ENCODE peak calls at places on chromosomes 1 and 21, in eight cellular contexts. T is K562, S is KG1, E is vagina, H is ACHN, C is left ventricle myocardium inferior, B is immature natural killer cell, Z is germinal center. L is an unnamed sample.

GRCh38 chr1:154941332-154941995 is 4.9 kb upstream of the PMVK start:
- DNase-seq in T (peak), S (no peak), E (no peak), H (no peak), C (no peak), B (no peak), Z (no peak), L (no peak)

GRCh38 chr1:17251699-17252376 is 2.9 kb downstream of the PADI3 start:
- DNase-seq in T (no peak), S (no peak), E (no peak), H (peak), C (no peak), B (no peak), Z (no peak), L (no peak)

GRCh38 chr1:154353460-154353904 is 28.2 kb downstream of the ATP8B2 start:
- DNase-seq in T (peak), S (peak), E (no peak), H (peak), C (no peak), B (no peak), Z (peak), L (no peak)

GRCh38 chr1:213914351-213914750 is 73.4 kb upstream of the PROX1 start:
- DNase-seq in T (no peak), S (no peak), E (no peak), H (no peak), C (no peak), B (no peak), Z (no peak), L (no peak)

GRCh38 chr1:51717842-51718241 is 101.0 kb downstream of the OSBPL9 start:
- DNase-seq in T (no peak), S (no peak), E (no peak), H (no peak), C (no peak), B (no peak), Z (no peak), L (no peak)

GRCh38 chr1:113976609-113977278 is 2.5 kb upstream of the OLFML3 start:
- DNase-seq in T (peak), S (no peak), E (no peak), H (peak), C (no peak), B (no peak), Z (no peak), L (no peak)

GRCh38 chr1:45206808-45207624 is 611 bp upstream of the ZSWIM5 start:
- DNase-seq in T (no peak), S (no peak), E (no peak), H (no peak), C (no peak), B (peak), Z (no peak), L (no peak)

GRCh38 chr1:57363643-57364042 is 60.2 kb downstream of the DAB1 start:
- DNase-seq in T (no peak), S (no peak), E (no peak), H (no peak), C (no peak), B (no peak), Z (no peak), L (no peak)

GRCh38 chr1:224786533-224787249 is 142.8 kb upstream of the DNAH14 start:
- DNase-seq in T (no peak), S (no peak), E (peak), H (no peak), C (no peak), B (no peak), Z (no peak), L (no peak)

GRCh38 chr1:14103878-14104430 is 404.0 kb downstream of the PRDM2 start:
- DNase-seq in T (no peak), S (no peak), E (peak), H (no peak), C (no peak), B (no peak), Z (no peak), L (no peak)

GRCh38 chr1:6906783-6907182 is 121.5 kb downstream of the CAMTA1 start:
- DNase-seq in T (no peak), S (no peak), E (no peak), H (no peak), C (no peak), B (no peak), Z (no peak), L (no peak)

GRCh38 chr1:6472391-6472790 is 6.4 kb upstream of the TNFRSF25 start:
- DNase-seq in T (peak), S (no peak), E (no peak), H (no peak), C (no peak), B (no peak), Z (no peak), L (no peak)

GRCh38 chr1:77179632-77180031 is 39.6 kb downstream of the PIGK start:
- DNase-seq in T (no peak), S (no peak), E (no peak), H (no peak), C (no peak), B (no peak), Z (no peak), L (no peak)

GRCh38 chr1:86616871-86617270 is 70.0 kb downstream of the CLCA4 start:
- DNase-seq in T (no peak), S (peak), E (no peak), H (no peak), C (no peak), B (peak), Z (peak), L (no peak)

GRCh38 chr1:1068374-1069060 is 5.6 kb downstream of the RNF223 start:
- DNase-seq in T (no peak), S (no peak), E (no peak), H (peak), C (no peak), B (peak), Z (peak), L (no peak)

GRCh38 chr1:15217654-15218053 is 29.4 kb upstream of the FHAD1 start:
- DNase-seq in T (no peak), S (no peak), E (no peak), H (no peak), C (no peak), B (no peak), Z (no peak), L (no peak)

GRCh38 chr1:195733826-195734225 is 874.4 kb downstream of the KCNT2 start:
- DNase-seq in T (no peak), S (no peak), E (no peak), H (peak), C (no peak), B (no peak), Z (no peak), L (no peak)

GRCh38 chr1:89780721-89781120 is 40.1 kb upstream of the LRRC8D start:
- DNase-seq in T (no peak), S (peak), E (no peak), H (peak), C (no peak), B (no peak), Z (no peak), L (no peak)

GRCh38 chr1:231678021-231678432 is 51.4 kb downstream of the DISC1 start:
- DNase-seq in T (no peak), S (no peak), E (no peak), H (no peak), C (no peak), B (no peak), Z (no peak), L (no peak)

GRCh38 chr1:88983791-88984552 is 8.5 kb downstream of the KYAT3 start:
- DNase-seq in T (peak), S (no peak), E (no peak), H (peak), C (no peak), B (peak), Z (peak), L (no peak)

GRCh38 chr1:30467101-30467500 is 256.3 kb downstream of the MATN1 start:
- DNase-seq in T (no peak), S (no peak), E (no peak), H (no peak), C (no peak), B (no peak), Z (no peak), L (no peak)

GRCh38 chr1:222911866-222912265 is 97.0 kb downstream of the DISP1 start:
- DNase-seq in T (no peak), S (no peak), E (no peak), H (no peak), C (no peak), B (no peak), Z (no peak), L (no peak)

GRCh38 chr1:235670157-235670776 is 20.7 kb upstream of the GNG4 start:
- DNase-seq in T (no peak), S (no peak), E (no peak), H (peak), C (no peak), B (no peak), Z (no peak), L (no peak)

GRCh38 chr1:21366288-21366687 is 73.6 kb upstream of the NBPF3 start:
- DNase-seq in T (no peak), S (no peak), E (no peak), H (no peak), C (no peak), B (no peak), Z (no peak), L (no peak)

GRCh38 chr21:43355925-43356289 is 71.0 kb downstream of the SIK1 start:
- DNase-seq in T (no peak), S (no peak), E (no peak), H (no peak), C (no peak), B (no peak), Z (no peak), L (no peak)

GRCh38 chr1:55060133-55060999 is 21.0 kb downstream of the PCSK9 start:
- DNase-seq in T (no peak), S (no peak), E (no peak), H (no peak), C (no peak), B (no peak), Z (no peak), L (no peak)

GRCh38 chr1:107588321-107588720 is 376.7 kb downstream of the VAV3 start:
- DNase-seq in T (no peak), S (no peak), E (no peak), H (no peak), C (no peak), B (no peak), Z (no peak), L (no peak)

GRCh38 chr1:54475357-54476230 is 69.4 kb upstream of the SSBP3 start:
- DNase-seq in T (no peak), S (no peak), E (no peak), H (no peak), C (no peak), B (peak), Z (peak), L (no peak)

L was measured in SK-N-MC.